ENCODE peak calls at places on chromosomes 11 and 22, in eight cellular contexts. One of them, this sample, is unnamed.

GRCh38 chr22:29831958-29832357 is 6.1 kb downstream of the ASCC2 start:
- DNase-seq in naive B cell: no peak
- DNase-seq in CD8-positive, alpha-beta memory T cell: no peak
- DNase-seq in pulmonary artery endothelial cell: no peak
- DNase-seq in left cardiac atrium: no peak
- DNase-seq in brain microvascular endothelial cell: no peak
- DNase-seq in naive thymus-derived CD8-positive, alpha-beta T cell: no peak
- DNase-seq in fibroblast of pulmonary artery: no peak
- DNase-seq in this sample: no peak

GRCh38 chr22:44260216-44261035 is 52.3 kb downstream of the SHISAL1 start:
- DNase-seq in naive B cell: no peak
- DNase-seq in CD8-positive, alpha-beta memory T cell: no peak
- DNase-seq in pulmonary artery endothelial cell: no peak
- DNase-seq in left cardiac atrium: no peak
- DNase-seq in brain microvascular endothelial cell: no peak
- DNase-seq in naive thymus-derived CD8-positive, alpha-beta T cell: no peak
- DNase-seq in fibroblast of pulmonary artery: no peak
- DNase-seq in this sample: no peak

GRCh38 chr11:65593518-65594414 is 1.8 kb downstream of the KCNK7 start:
- DNase-seq in naive B cell: peak; percentile 35
- DNase-seq in CD8-positive, alpha-beta memory T cell: no peak
- DNase-seq in pulmonary artery endothelial cell: no peak
- DNase-seq in left cardiac atrium: no peak
- DNase-seq in brain microvascular endothelial cell: no peak
- DNase-seq in naive thymus-derived CD8-positive, alpha-beta T cell: peak; percentile 59
- DNase-seq in fibroblast of pulmonary artery: peak; percentile 41
- DNase-seq in this sample: no peak

GRCh38 chr11:73292481-73292880 is 15.6 kb upstream of the ARHGEF17 start:
- DNase-seq in naive B cell: no peak
- DNase-seq in CD8-positive, alpha-beta memory T cell: no peak
- DNase-seq in pulmonary artery endothelial cell: no peak
- DNase-seq in left cardiac atrium: peak; percentile 71
- DNase-seq in brain microvascular endothelial cell: no peak
- DNase-seq in naive thymus-derived CD8-positive, alpha-beta T cell: no peak
- DNase-seq in fibroblast of pulmonary artery: peak; percentile 34
- DNase-seq in this sample: no peak

GRCh38 chr11:128896356-128896755 is 5.2 kb downstream of the KCNJ5 start:
- DNase-seq in naive B cell: no peak
- DNase-seq in CD8-positive, alpha-beta memory T cell: no peak
- DNase-seq in pulmonary artery endothelial cell: no peak
- DNase-seq in left cardiac atrium: no peak
- DNase-seq in brain microvascular endothelial cell: no peak
- DNase-seq in naive thymus-derived CD8-positive, alpha-beta T cell: no peak
- DNase-seq in fibroblast of pulmonary artery: no peak
- DNase-seq in this sample: no peak

GRCh38 chr11:72430743-72431570 is 3.4 kb downstream of the CLPB start:
- DNase-seq in naive B cell: peak; percentile 36
- DNase-seq in CD8-positive, alpha-beta memory T cell: no peak
- DNase-seq in pulmonary artery endothelial cell: no peak
- DNase-seq in left cardiac atrium: peak; percentile 41
- DNase-seq in brain microvascular endothelial cell: peak; percentile 33
- DNase-seq in naive thymus-derived CD8-positive, alpha-beta T cell: peak; percentile 37
- DNase-seq in fibroblast of pulmonary artery: peak; percentile 73
- DNase-seq in this sample: peak; percentile 41

GRCh38 chr22:20315337-20316216 is 4.3 kb downstream of the DGCR6L start:
- DNase-seq in naive B cell: no peak
- DNase-seq in CD8-positive, alpha-beta memory T cell: no peak
- DNase-seq in pulmonary artery endothelial cell: no peak
- DNase-seq in left cardiac atrium: no peak
- DNase-seq in brain microvascular endothelial cell: no peak
- DNase-seq in naive thymus-derived CD8-positive, alpha-beta T cell: no peak
- DNase-seq in fibroblast of pulmonary artery: no peak
- DNase-seq in this sample: no peak

GRCh38 chr22:29603358-29604191 is at the start of gene NF2:
- DNase-seq in naive B cell: peak; percentile 99
- DNase-seq in CD8-positive, alpha-beta memory T cell: peak; percentile 99
- DNase-seq in pulmonary artery endothelial cell: peak; percentile 98
- DNase-seq in left cardiac atrium: peak; percentile 99
- DNase-seq in brain microvascular endothelial cell: peak; percentile 99
- DNase-seq in naive thymus-derived CD8-positive, alpha-beta T cell: peak; percentile 99
- DNase-seq in fibroblast of pulmonary artery: peak; percentile 100
- DNase-seq in this sample: peak; percentile 100

GRCh38 chr22:36220457-36220921 is 18.8 kb downstream of the APOL2 start:
- DNase-seq in naive B cell: no peak
- DNase-seq in CD8-positive, alpha-beta memory T cell: no peak
- DNase-seq in pulmonary artery endothelial cell: no peak
- DNase-seq in left cardiac atrium: no peak
- DNase-seq in brain microvascular endothelial cell: peak; percentile 51
- DNase-seq in naive thymus-derived CD8-positive, alpha-beta T cell: no peak
- DNase-seq in fibroblast of pulmonary artery: peak; percentile 57
- DNase-seq in this sample: no peak

GRCh38 chr11:65310215-65310614 is 4.5 kb upstream of the CDC42EP2 start:
- DNase-seq in naive B cell: no peak
- DNase-seq in CD8-positive, alpha-beta memory T cell: no peak
- DNase-seq in pulmonary artery endothelial cell: no peak
- DNase-seq in left cardiac atrium: peak; percentile 49
- DNase-seq in brain microvascular endothelial cell: no peak
- DNase-seq in naive thymus-derived CD8-positive, alpha-beta T cell: no peak
- DNase-seq in fibroblast of pulmonary artery: no peak
- DNase-seq in this sample: no peak

GRCh38 chr11:43582024-43582836 is 98.3 kb upstream of the HSD17B12 start:
- DNase-seq in naive B cell: no peak
- DNase-seq in CD8-positive, alpha-beta memory T cell: no peak
- DNase-seq in pulmonary artery endothelial cell: no peak
- DNase-seq in left cardiac atrium: no peak
- DNase-seq in brain microvascular endothelial cell: no peak
- DNase-seq in naive thymus-derived CD8-positive, alpha-beta T cell: no peak
- DNase-seq in fibroblast of pulmonary artery: no peak
- DNase-seq in this sample: no peak

GRCh38 chr22:47606426-47606825 is 844.0 kb downstream of the TBC1D22A start:
- DNase-seq in naive B cell: no peak
- DNase-seq in CD8-positive, alpha-beta memory T cell: no peak
- DNase-seq in pulmonary artery endothelial cell: no peak
- DNase-seq in left cardiac atrium: no peak
- DNase-seq in brain microvascular endothelial cell: no peak
- DNase-seq in naive thymus-derived CD8-positive, alpha-beta T cell: no peak
- DNase-seq in fibroblast of pulmonary artery: no peak
- DNase-seq in this sample: no peak

GRCh38 chr11:16607675-16608644 is 130.5 kb upstream of the C11orf58 start:
- DNase-seq in naive B cell: no peak
- DNase-seq in CD8-positive, alpha-beta memory T cell: no peak
- DNase-seq in pulmonary artery endothelial cell: no peak
- DNase-seq in left cardiac atrium: peak; percentile 86
- DNase-seq in brain microvascular endothelial cell: peak; percentile 33
- DNase-seq in naive thymus-derived CD8-positive, alpha-beta T cell: no peak
- DNase-seq in fibroblast of pulmonary artery: peak; percentile 49
- DNase-seq in this sample: peak; percentile 45

GRCh38 chr11:75472081-75472732 is 39.2 kb upstream of the KLHL35 start:
- DNase-seq in naive B cell: no peak
- DNase-seq in CD8-positive, alpha-beta memory T cell: no peak
- DNase-seq in pulmonary artery endothelial cell: no peak
- DNase-seq in left cardiac atrium: no peak
- DNase-seq in brain microvascular endothelial cell: no peak
- DNase-seq in naive thymus-derived CD8-positive, alpha-beta T cell: no peak
- DNase-seq in fibroblast of pulmonary artery: no peak
- DNase-seq in this sample: no peak

GRCh38 chr11:15127341-15127740 is 12.6 kb downstream of the INSC start:
- DNase-seq in naive B cell: no peak
- DNase-seq in CD8-positive, alpha-beta memory T cell: no peak
- DNase-seq in pulmonary artery endothelial cell: no peak
- DNase-seq in left cardiac atrium: no peak
- DNase-seq in brain microvascular endothelial cell: peak; percentile 64
- DNase-seq in naive thymus-derived CD8-positive, alpha-beta T cell: no peak
- DNase-seq in fibroblast of pulmonary artery: peak; percentile 70
- DNase-seq in this sample: peak; percentile 74

GRCh38 chr11:11510939-11511338 is 110.9 kb downstream of the GALNT18 start:
- DNase-seq in naive B cell: no peak
- DNase-seq in CD8-positive, alpha-beta memory T cell: no peak
- DNase-seq in pulmonary artery endothelial cell: no peak
- DNase-seq in left cardiac atrium: peak; percentile 48
- DNase-seq in brain microvascular endothelial cell: no peak
- DNase-seq in naive thymus-derived CD8-positive, alpha-beta T cell: no peak
- DNase-seq in fibroblast of pulmonary artery: no peak
- DNase-seq in this sample: no peak

GRCh38 chr22:50481045-50481439 is 301 bp upstream of the ADM2 start:
- DNase-seq in naive B cell: no peak
- DNase-seq in CD8-positive, alpha-beta memory T cell: no peak
- DNase-seq in pulmonary artery endothelial cell: no peak
- DNase-seq in left cardiac atrium: no peak
- DNase-seq in brain microvascular endothelial cell: no peak
- DNase-seq in naive thymus-derived CD8-positive, alpha-beta T cell: no peak
- DNase-seq in fibroblast of pulmonary artery: no peak
- DNase-seq in this sample: no peak

GRCh38 chr11:134654161-134654915 is 242.3 kb upstream of the B3GAT1 start:
- DNase-seq in naive B cell: no peak
- DNase-seq in CD8-positive, alpha-beta memory T cell: no peak
- DNase-seq in pulmonary artery endothelial cell: no peak
- DNase-seq in left cardiac atrium: no peak
- DNase-seq in brain microvascular endothelial cell: no peak
- DNase-seq in naive thymus-derived CD8-positive, alpha-beta T cell: peak; percentile 42
- DNase-seq in fibroblast of pulmonary artery: no peak
- DNase-seq in this sample: no peak

GRCh38 chr11:17214338-17214737 is 6.6 kb upstream of the PIK3C2A start:
- DNase-seq in naive B cell: no peak
- DNase-seq in CD8-positive, alpha-beta memory T cell: no peak
- DNase-seq in pulmonary artery endothelial cell: no peak
- DNase-seq in left cardiac atrium: no peak
- DNase-seq in brain microvascular endothelial cell: no peak
- DNase-seq in naive thymus-derived CD8-positive, alpha-beta T cell: no peak
- DNase-seq in fibroblast of pulmonary artery: no peak
- DNase-seq in this sample: no peak

GRCh38 chr11:99781074-99781473 is 760.3 kb downstream of the CNTN5 start:
- DNase-seq in naive B cell: no peak
- DNase-seq in CD8-positive, alpha-beta memory T cell: no peak
- DNase-seq in pulmonary artery endothelial cell: no peak
- DNase-seq in left cardiac atrium: no peak
- DNase-seq in brain microvascular endothelial cell: no peak
- DNase-seq in naive thymus-derived CD8-positive, alpha-beta T cell: no peak
- DNase-seq in fibroblast of pulmonary artery: peak; percentile 18
- DNase-seq in this sample: no peak

GRCh38 chr11:35725880-35726279 is 63.3 kb downstream of the TRIM44 start:
- DNase-seq in naive B cell: no peak
- DNase-seq in CD8-positive, alpha-beta memory T cell: no peak
- DNase-seq in pulmonary artery endothelial cell: no peak
- DNase-seq in left cardiac atrium: no peak
- DNase-seq in brain microvascular endothelial cell: peak; percentile 85
- DNase-seq in naive thymus-derived CD8-positive, alpha-beta T cell: no peak
- DNase-seq in fibroblast of pulmonary artery: peak; percentile 66
- DNase-seq in this sample: peak; percentile 63

GRCh38 chr11:60984149-60984548 is 12.7 kb downstream of the CD6 start:
- DNase-seq in naive B cell: no peak
- DNase-seq in CD8-positive, alpha-beta memory T cell: no peak
- DNase-seq in pulmonary artery endothelial cell: no peak
- DNase-seq in left cardiac atrium: no peak
- DNase-seq in brain microvascular endothelial cell: no peak
- DNase-seq in naive thymus-derived CD8-positive, alpha-beta T cell: no peak
- DNase-seq in fibroblast of pulmonary artery: no peak
- DNase-seq in this sample: no peak

GRCh38 chr11:116707250-116707649 is 65.5 kb downstream of the BUD13 start:
- DNase-seq in naive B cell: no peak
- DNase-seq in CD8-positive, alpha-beta memory T cell: no peak
- DNase-seq in pulmonary artery endothelial cell: no peak
- DNase-seq in left cardiac atrium: no peak
- DNase-seq in brain microvascular endothelial cell: no peak
- DNase-seq in naive thymus-derived CD8-positive, alpha-beta T cell: no peak
- DNase-seq in fibroblast of pulmonary artery: no peak
- DNase-seq in this sample: no peak

GRCh38 chr11:68020575-68020974 is 9.9 kb upstream of the NDUFS8 start:
- DNase-seq in naive B cell: no peak
- DNase-seq in CD8-positive, alpha-beta memory T cell: no peak
- DNase-seq in pulmonary artery endothelial cell: no peak
- DNase-seq in left cardiac atrium: no peak
- DNase-seq in brain microvascular endothelial cell: no peak
- DNase-seq in naive thymus-derived CD8-positive, alpha-beta T cell: no peak
- DNase-seq in fibroblast of pulmonary artery: peak; percentile 41
- DNase-seq in this sample: no peak

GRCh38 chr11:73538381-73538872 is 59.5 kb downstream of the FAM168A start:
- DNase-seq in naive B cell: no peak
- DNase-seq in CD8-positive, alpha-beta memory T cell: no peak
- DNase-seq in pulmonary artery endothelial cell: no peak
- DNase-seq in left cardiac atrium: no peak
- DNase-seq in brain microvascular endothelial cell: no peak
- DNase-seq in naive thymus-derived CD8-positive, alpha-beta T cell: peak; percentile 42
- DNase-seq in fibroblast of pulmonary artery: peak; percentile 24
- DNase-seq in this sample: no peak

GRCh38 chr11:75509201-75509600 is 16.5 kb downstream of the GDPD5 start:
- DNase-seq in naive B cell: no peak
- DNase-seq in CD8-positive, alpha-beta memory T cell: no peak
- DNase-seq in pulmonary artery endothelial cell: no peak
- DNase-seq in left cardiac atrium: no peak
- DNase-seq in brain microvascular endothelial cell: no peak
- DNase-seq in naive thymus-derived CD8-positive, alpha-beta T cell: no peak
- DNase-seq in fibroblast of pulmonary artery: no peak
- DNase-seq in this sample: no peak

GRCh38 chr11:15194671-15195415 is 80.1 kb downstream of the INSC start:
- DNase-seq in naive B cell: no peak
- DNase-seq in CD8-positive, alpha-beta memory T cell: no peak
- DNase-seq in pulmonary artery endothelial cell: no peak
- DNase-seq in left cardiac atrium: no peak
- DNase-seq in brain microvascular endothelial cell: no peak
- DNase-seq in naive thymus-derived CD8-positive, alpha-beta T cell: no peak
- DNase-seq in fibroblast of pulmonary artery: no peak
- DNase-seq in this sample: peak; percentile 49

GRCh38 chr22:25651332-25651731 is 86.9 kb downstream of the GRK3 start:
- DNase-seq in naive B cell: no peak
- DNase-seq in CD8-positive, alpha-beta memory T cell: no peak
- DNase-seq in pulmonary artery endothelial cell: no peak
- DNase-seq in left cardiac atrium: no peak
- DNase-seq in brain microvascular endothelial cell: no peak
- DNase-seq in naive thymus-derived CD8-positive, alpha-beta T cell: no peak
- DNase-seq in fibroblast of pulmonary artery: no peak
- DNase-seq in this sample: no peak

GRCh38 chr11:73260127-73260457 is 12.0 kb upstream of the P2RY6 start:
- DNase-seq in naive B cell: no peak
- DNase-seq in CD8-positive, alpha-beta memory T cell: no peak
- DNase-seq in pulmonary artery endothelial cell: no peak
- DNase-seq in left cardiac atrium: no peak
- DNase-seq in brain microvascular endothelial cell: no peak
- DNase-seq in naive thymus-derived CD8-positive, alpha-beta T cell: no peak
- DNase-seq in fibroblast of pulmonary artery: no peak
- DNase-seq in this sample: no peak

GRCh38 chr22:31969789-31970489 is 25.6 kb downstream of the YWHAH start:
- DNase-seq in naive B cell: peak; percentile 42
- DNase-seq in CD8-positive, alpha-beta memory T cell: peak; percentile 53
- DNase-seq in pulmonary artery endothelial cell: no peak
- DNase-seq in left cardiac atrium: peak; percentile 55
- DNase-seq in brain microvascular endothelial cell: peak; percentile 49
- DNase-seq in naive thymus-derived CD8-positive, alpha-beta T cell: peak; percentile 60
- DNase-seq in fibroblast of pulmonary artery: peak; percentile 73
- DNase-seq in this sample: peak; percentile 44

GRCh38 chr11:17602105-17603001 is 55.3 kb downstream of the OTOG start:
- DNase-seq in naive B cell: no peak
- DNase-seq in CD8-positive, alpha-beta memory T cell: no peak
- DNase-seq in pulmonary artery endothelial cell: no peak
- DNase-seq in left cardiac atrium: no peak
- DNase-seq in brain microvascular endothelial cell: no peak
- DNase-seq in naive thymus-derived CD8-positive, alpha-beta T cell: no peak
- DNase-seq in fibroblast of pulmonary artery: no peak
- DNase-seq in this sample: no peak

GRCh38 chr22:24727218-24727851 is 47.2 kb downstream of the PIWIL3 start:
- DNase-seq in naive B cell: no peak
- DNase-seq in CD8-positive, alpha-beta memory T cell: no peak
- DNase-seq in pulmonary artery endothelial cell: peak; percentile 84
- DNase-seq in left cardiac atrium: peak; percentile 57
- DNase-seq in brain microvascular endothelial cell: peak; percentile 94
- DNase-seq in naive thymus-derived CD8-positive, alpha-beta T cell: no peak
- DNase-seq in fibroblast of pulmonary artery: peak; percentile 92
- DNase-seq in this sample: peak; percentile 70

GRCh38 chr11:289145-289705 is 299 bp downstream of the PGGHG start:
- DNase-seq in naive B cell: no peak
- DNase-seq in CD8-positive, alpha-beta memory T cell: peak; percentile 70
- DNase-seq in pulmonary artery endothelial cell: no peak
- DNase-seq in left cardiac atrium: no peak
- DNase-seq in brain microvascular endothelial cell: no peak
- DNase-seq in naive thymus-derived CD8-positive, alpha-beta T cell: peak; percentile 77
- DNase-seq in fibroblast of pulmonary artery: no peak
- DNase-seq in this sample: no peak

This sample was measured in HFFc6.